ENCODE peak calls at places on chromosomes 5 and 9, in eight cellular contexts. F is left ventricle myocardium inferior, C is heart right ventricle, S is SK-N-SH, I is mammary epithelial cell, E is sigmoid colon, W is neural progenitor cell, P is stomach. M is an unnamed sample.

GRCh38 chr5:20369151-20369550 is 381.2 kb upstream of the CDH18 start:
- DNase-seq in F (no peak), C (no peak), S (no peak), I (no peak), E (no peak), W (no peak), P (no peak), M (no peak)

GRCh38 chr9:134396825-134397224 is 70.6 kb downstream of the RXRA start:
- DNase-seq in F (no peak), C (no peak), S (no peak), I (no peak), E (no peak), W (no peak), P (no peak), M (peak; percentile 61)

GRCh38 chr9:128540630-128541355 is 11.6 kb upstream of the SPTAN1 start:
- DNase-seq in F (no peak), C (no peak), S (no peak), I (no peak), E (no peak), W (no peak), P (no peak), M (no peak)

GRCh38 chr9:134376386-134377142 is 50.3 kb downstream of the RXRA start:
- DNase-seq in F (peak; percentile 58), C (peak; percentile 54), S (no peak), I (no peak), E (no peak), W (no peak), P (no peak), M (no peak)

GRCh38 chr9:37944266-37944650 is 40.3 kb upstream of the SLC25A51 start:
- DNase-seq in F (no peak), C (no peak), S (no peak), I (no peak), E (no peak), W (no peak), P (no peak), M (no peak)

GRCh38 chr5:91072891-91073290 is 310.2 kb downstream of the ARRDC3 start:
- DNase-seq in F (no peak), C (no peak), S (no peak), I (peak; percentile 39), E (no peak), W (no peak), P (no peak), M (no peak)

GRCh38 chr9:91047993-91048607 is 246.5 kb downstream of the SYK start:
- DNase-seq in F (no peak), C (no peak), S (no peak), I (peak; percentile 74), E (no peak), W (no peak), P (no peak), M (no peak)

GRCh38 chr5:6491548-6492290 is 43.1 kb downstream of the UBE2QL1 start:
- DNase-seq in F (no peak), C (no peak), S (no peak), I (no peak), E (no peak), W (peak; percentile 20), P (no peak), M (no peak)

GRCh38 chr5:100827481-100827889 is 75.6 kb downstream of the ST8SIA4 start:
- DNase-seq in F (no peak), C (no peak), S (no peak), I (peak; percentile 43), E (no peak), W (no peak), P (no peak), M (peak; percentile 33)

GRCh38 chr9:86405926-86406325 is 51.7 kb upstream of the TUT7 start:
- DNase-seq in F (no peak), C (no peak), S (no peak), I (peak; percentile 96), E (no peak), W (peak; percentile 15), P (no peak), M (no peak)

GRCh38 chr5:42912184-42912766 is 100.6 kb upstream of the SELENOP start:
- DNase-seq in F (no peak), C (no peak), S (no peak), I (peak; percentile 32), E (no peak), W (peak; percentile 26), P (no peak), M (no peak)

GRCh38 chr9:134297581-134297980 is 28.7 kb upstream of the RXRA start:
- DNase-seq in F (peak; percentile 5), C (peak; percentile 8), S (no peak), I (no peak), E (no peak), W (no peak), P (no peak), M (no peak)

GRCh38 chr9:126877418-126877817 is 17.0 kb downstream of the ZBTB34 start:
- DNase-seq in F (no peak), C (no peak), S (no peak), I (no peak), E (no peak), W (no peak), P (no peak), M (no peak)

GRCh38 chr5:132310141-132310834 is 16.1 kb downstream of the SLC22A4 start:
- DNase-seq in F (no peak), C (no peak), S (no peak), I (no peak), E (no peak), W (no peak), P (no peak), M (no peak)

GRCh38 chr5:121630402-121630801 is 221.3 kb upstream of the FTMT start:
- DNase-seq in F (no peak), C (no peak), S (no peak), I (peak; percentile 16), E (no peak), W (peak; percentile 8), P (no peak), M (no peak)

GRCh38 chr9:32424616-32425015 is 40.2 kb downstream of the ACO1 start:
- DNase-seq in F (no peak), C (no peak), S (no peak), I (no peak), E (no peak), W (no peak), P (no peak), M (no peak)

GRCh38 chr9:27019589-27019988 is 14.1 kb upstream of the LRRC19 start:
- DNase-seq in F (no peak), C (no peak), S (no peak), I (no peak), E (no peak), W (no peak), P (no peak), M (no peak)

GRCh38 chr5:102740515-102740914 is 14.6 kb upstream of the PAM start:
- DNase-seq in F (no peak), C (no peak), S (no peak), I (no peak), E (no peak), W (no peak), P (no peak), M (no peak)

GRCh38 chr5:151082976-151083651 is 2.3 kb upstream of the TNIP1 start:
- DNase-seq in F (no peak), C (no peak), S (no peak), I (peak; percentile 97), E (no peak), W (no peak), P (peak; percentile 69), M (no peak)

GRCh38 chr9:136077491-136077890 is 17.6 kb downstream of the NACC2 start:
- DNase-seq in F (no peak), C (no peak), S (peak; percentile 11), I (no peak), E (peak; percentile 40), W (no peak), P (no peak), M (no peak)

DNA sequence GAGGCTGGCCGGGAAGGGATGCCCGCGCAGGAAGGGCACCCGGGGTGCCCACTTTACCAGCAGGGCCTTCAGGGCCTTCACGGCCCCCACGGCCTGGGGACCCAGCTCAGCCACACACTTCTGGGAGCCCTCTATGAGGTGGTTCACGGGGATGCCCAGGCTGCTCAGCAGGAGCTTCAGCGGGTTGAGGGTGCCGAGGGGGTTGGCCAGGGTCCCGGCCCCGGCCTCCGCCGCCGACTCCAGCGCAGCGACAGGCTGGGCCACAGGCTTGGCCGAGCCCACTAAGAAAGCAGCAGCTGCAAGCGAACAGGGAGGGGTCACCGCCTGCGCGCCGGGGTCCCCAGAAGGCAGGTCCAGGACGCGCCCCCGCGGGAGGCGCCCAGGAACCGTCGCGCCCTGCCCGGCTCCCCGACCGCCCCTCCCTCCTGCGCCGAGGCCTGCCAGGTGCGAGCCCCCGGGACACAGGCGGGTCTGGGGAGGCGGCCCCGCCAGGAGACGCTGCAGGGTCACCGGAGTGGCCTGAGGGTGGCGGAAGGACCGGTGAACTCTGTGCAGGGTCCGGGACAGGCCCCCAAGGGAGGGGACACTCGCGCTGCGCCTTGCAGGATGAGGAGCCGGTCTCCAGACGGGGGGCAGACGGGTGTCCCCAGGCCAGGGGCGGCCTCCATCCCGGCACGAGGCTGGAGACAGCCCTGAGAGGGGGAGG is 603 bp downstream of the SCGB3A1 start:
- DNase-seq in F (no peak), C (no peak), S (peak; percentile 48), I (no peak), E (peak; percentile 44), W (peak; percentile 61), P (no peak), M (no peak)
- H3K4me3 ChIP-seq in F (peak overlapping the region; percentile 60), C (peak overlapping the region; percentile 34), S (no peak overlapping the region), I (no peak overlapping the region), E (no peak overlapping the region), W (peak overlapping the region; percentile 56), P (peak overlapping the region; percentile 45), M (peak overlapping the region; percentile 24)

GRCh38 chr5:60843693-60844428 is at the start of gene ELOVL7:
- DNase-seq in F (no peak), C (peak; percentile 15), S (peak; percentile 87), I (peak; percentile 79), E (no peak), W (peak; percentile 94), P (peak; percentile 79), M (peak; percentile 79)
- TF ChIP-seq CTCF in F (no peak), C (no peak), S (peak; percentile 24), I (peak; percentile 5), E (no peak), W (peak; percentile 46), P (peak; percentile 12), M (no peak)

GRCh38 chr5:174533127-174533453 is 191.3 kb upstream of the MSX2 start:
- DNase-seq in F (no peak), C (no peak), S (no peak), I (peak; percentile 6), E (no peak), W (no peak), P (no peak), M (no peak)
- H3K36me3 ChIP-seq in F (no peaks in the 10 kb centered on the region), C (no peaks in the 10 kb centered on the region), S (no peaks in the 10 kb centered on the region), I (no peaks in the 10 kb centered on the region), E (no peaks in the 10 kb centered on the region), W (no peaks in the 10 kb centered on the region), P (no peaks in the 10 kb centered on the region), M (no peaks in the 10 kb centered on the region)

DNA sequence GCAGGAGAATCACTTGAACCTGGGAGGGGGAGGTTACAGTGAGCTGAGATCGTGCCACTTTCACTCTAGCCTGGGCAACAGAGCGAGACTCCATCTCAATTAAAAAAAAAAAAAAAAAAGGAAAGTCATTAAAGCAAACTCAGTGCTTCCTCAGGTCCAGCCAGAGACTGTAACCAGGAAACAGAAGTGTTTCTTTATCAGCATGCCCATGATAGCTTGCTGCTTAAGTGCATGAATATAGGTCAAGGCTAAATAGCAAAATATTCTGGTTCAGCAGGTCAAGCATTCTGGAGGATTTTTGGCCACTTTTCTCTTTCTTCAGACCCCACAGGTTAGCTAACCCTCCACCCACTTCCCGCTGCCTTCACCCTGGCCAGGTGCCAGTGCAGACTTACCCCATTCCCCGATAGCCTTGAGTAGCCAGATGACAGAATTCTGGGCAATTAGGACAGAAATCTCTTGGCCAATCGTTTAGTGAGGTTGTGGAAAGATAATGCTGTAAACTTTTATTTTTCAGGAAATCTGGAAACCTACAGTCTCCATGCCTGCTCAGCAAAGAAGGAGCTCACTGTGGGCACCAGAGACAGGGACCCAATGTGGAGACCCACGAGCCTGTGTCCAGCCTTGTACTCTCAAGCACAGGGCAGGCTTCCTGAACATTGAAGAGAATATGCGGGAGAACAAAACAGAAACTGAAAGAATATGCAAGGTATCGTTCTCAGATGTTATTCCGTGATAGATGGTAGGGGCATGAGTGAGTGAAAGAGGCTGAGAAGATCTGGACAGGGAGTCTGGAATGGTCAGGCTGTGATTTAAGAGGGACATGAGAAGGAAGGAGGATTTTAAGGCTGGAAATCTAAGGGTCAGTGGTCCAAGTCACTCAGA is 4.2 kb upstream of the UGT3A2 start:
- DNase-seq in F (no peak), C (no peak), S (no peak), I (no peak), E (no peak), W (no peak), P (no peak), M (no peak)
- H3K4me3 ChIP-seq in F (peak overlapping the region; percentile 19), C (peak overlapping the region; percentile 24), S (no peak overlapping the region), I (peak overlapping the region; percentile 33), E (no peak overlapping the region), W (no peak overlapping the region), P (peak overlapping the region; percentile 26), M (peak overlapping the region; percentile 36)